ENCODE peak calls at places on chromosomes 6 and 20, in five cellular contexts. One of them, this sample, is unnamed.

GRCh38 chr6:133242761-133243590 is 1.8 kb downstream of the EYA4 start:
- DNase-seq in NCI-H1092: peak
- DNase-seq in islet precursor cell: peak
- DNase-seq in HCEC 1CT: peak
- DNase-seq in NCI-H82: no peak
- DNase-seq in this sample: no peak

GRCh38 chr20:64271636-64272035 is 16.1 kb downstream of the PCMTD2 start:
- DNase-seq in NCI-H1092: no peak
- DNase-seq in islet precursor cell: no peak
- DNase-seq in HCEC 1CT: no peak
- DNase-seq in NCI-H82: no peak
- DNase-seq in this sample: no peak

GRCh38 chr6:123849406-123849805 is 45.7 kb downstream of the NKAIN2 start:
- DNase-seq in NCI-H1092: no peak
- DNase-seq in islet precursor cell: no peak
- DNase-seq in HCEC 1CT: no peak
- DNase-seq in NCI-H82: no peak
- DNase-seq in this sample: no peak

GRCh38 chr6:26113570-26113969 is 26.3 kb downstream of the HFE start:
- DNase-seq in NCI-H1092: no peak
- DNase-seq in islet precursor cell: no peak
- DNase-seq in HCEC 1CT: no peak
- DNase-seq in NCI-H82: no peak
- DNase-seq in this sample: no peak

GRCh38 chr6:7685276-7685675 is 40.6 kb upstream of the BMP6 start:
- DNase-seq in NCI-H1092: no peak
- DNase-seq in islet precursor cell: no peak
- DNase-seq in HCEC 1CT: no peak
- DNase-seq in NCI-H82: no peak
- DNase-seq in this sample: no peak

GRCh38 chr6:123338394-123338793 is 298.4 kb downstream of the TRDN start:
- DNase-seq in NCI-H1092: no peak
- DNase-seq in islet precursor cell: no peak
- DNase-seq in HCEC 1CT: no peak
- DNase-seq in NCI-H82: peak
- DNase-seq in this sample: no peak

GRCh38 chr6:161318456-161318855 is 44.6 kb upstream of the AGPAT4 start:
- DNase-seq in NCI-H1092: no peak
- DNase-seq in islet precursor cell: no peak
- DNase-seq in HCEC 1CT: no peak
- DNase-seq in NCI-H82: no peak
- DNase-seq in this sample: no peak

GRCh38 chr6:33018904-33019303 is 9.5 kb upstream of the HLA-DOA start:
- DNase-seq in NCI-H1092: no peak
- DNase-seq in islet precursor cell: no peak
- DNase-seq in HCEC 1CT: peak
- DNase-seq in NCI-H82: no peak
- DNase-seq in this sample: no peak

GRCh38 chr20:58543274-58543673 is 28.1 kb upstream of the APCDD1L start:
- DNase-seq in NCI-H1092: no peak
- DNase-seq in islet precursor cell: no peak
- DNase-seq in HCEC 1CT: no peak
- DNase-seq in NCI-H82: no peak
- DNase-seq in this sample: no peak

GRCh38 chr20:60011512-60012507 is 53.6 kb downstream of the CDH26 start:
- DNase-seq in NCI-H1092: peak
- DNase-seq in islet precursor cell: peak
- DNase-seq in HCEC 1CT: no peak
- DNase-seq in NCI-H82: peak
- DNase-seq in this sample: peak

GRCh38 chr6:98324406-98324930 is 509.9 kb upstream of the POU3F2 start:
- DNase-seq in NCI-H1092: no peak
- DNase-seq in islet precursor cell: no peak
- DNase-seq in HCEC 1CT: no peak
- DNase-seq in NCI-H82: no peak
- DNase-seq in this sample: no peak

GRCh38 chr20:11076434-11076833 is 402.6 kb upstream of the JAG1 start:
- DNase-seq in NCI-H1092: peak
- DNase-seq in islet precursor cell: peak
- DNase-seq in HCEC 1CT: no peak
- DNase-seq in NCI-H82: peak
- DNase-seq in this sample: no peak

GRCh38 chr6:30112402-30113376 is at the start of gene TRIM31:
- DNase-seq in NCI-H1092: no peak
- DNase-seq in islet precursor cell: no peak
- DNase-seq in HCEC 1CT: no peak
- DNase-seq in NCI-H82: no peak
- DNase-seq in this sample: no peak

GRCh38 chr6:170147832-170148708 is 142.8 kb downstream of the DLL1 start:
- DNase-seq in NCI-H1092: no peak
- DNase-seq in islet precursor cell: no peak
- DNase-seq in HCEC 1CT: no peak
- DNase-seq in NCI-H82: no peak
- DNase-seq in this sample: peak

GRCh38 chr20:20578838-20579237 is 133.6 kb downstream of the RALGAPA2 start:
- DNase-seq in NCI-H1092: no peak
- DNase-seq in islet precursor cell: no peak
- DNase-seq in HCEC 1CT: no peak
- DNase-seq in NCI-H82: no peak
- DNase-seq in this sample: no peak

GRCh38 chr6:163831736-163832135 is 417.2 kb downstream of the QKI start:
- DNase-seq in NCI-H1092: no peak
- DNase-seq in islet precursor cell: no peak
- DNase-seq in HCEC 1CT: no peak
- DNase-seq in NCI-H82: no peak
- DNase-seq in this sample: no peak

GRCh38 chr20:58179432-58180099 is 48.9 kb downstream of the ANKRD60 start:
- DNase-seq in NCI-H1092: peak
- DNase-seq in islet precursor cell: peak
- DNase-seq in HCEC 1CT: no peak
- DNase-seq in NCI-H82: peak
- DNase-seq in this sample: peak

GRCh38 chr20:50163570-50164317 is 10.2 kb upstream of the PEDS1 start:
- DNase-seq in NCI-H1092: no peak
- DNase-seq in islet precursor cell: peak
- DNase-seq in HCEC 1CT: peak
- DNase-seq in NCI-H82: no peak
- DNase-seq in this sample: no peak

This sample was measured in stimulated activated effector memory CD8-positive, alpha-beta T cell treated with anti-CD3 and anti-CD28 coated beads, Interleukin-12 subunit alpha, Interleukin-12 subunit beta, amount 100 ng/mL, for 72 hours.